ENCODE peak calls at places on chromosomes 3 and 15, in five cellular contexts. S, B, R, K and N are unnamed samples.

GRCh38 chr3:161551697-161552096 is 55.1 kb downstream of the OTOL1 start:
- DNase-seq in K (no peak), R (no peak), S (no peak), B (no peak), N (no peak)

GRCh38 chr3:194130807-194131589 is 5.0 kb upstream of the HES1 start:
- DNase-seq in R (peak), K (peak), S (no peak), B (no peak), N (no peak)

GRCh38 chr3:34504755-34505154 is 706.3 kb downstream of the PDCD6IP start:
- DNase-seq in K (no peak), R (no peak), B (no peak), S (no peak), N (no peak)

GRCh38 chr3:106345353-106346027 is 476.7 kb upstream of the CBLB start:
- DNase-seq in R (no peak), S (no peak), B (no peak), K (no peak), N (no peak)

GRCh38 chr15:99706557-99707303 is 26.5 kb downstream of the LYSMD4 start:
- DNase-seq in S (no peak), K (no peak), R (no peak), B (no peak), N (no peak)

GRCh38 chr3:5499404-5499803 is 311.9 kb downstream of the EDEM1 start:
- DNase-seq in B (no peak), R (no peak), S (no peak), K (no peak), N (no peak)

GRCh38 chr3:111252795-111253194 is 181.2 kb downstream of the NECTIN3 start:
- DNase-seq in R (no peak), K (no peak), S (no peak), B (no peak), N (no peak)

GRCh38 chr15:70127288-70127746 is 29.6 kb upstream of the TLE3 start:
- DNase-seq in B (no peak), R (peak), S (no peak), K (no peak), N (no peak)

GRCh38 chr3:32423534-32423933 is 31.9 kb downstream of the CMTM7 start:
- DNase-seq in R (no peak), K (no peak), B (no peak), S (no peak), N (no peak)

GRCh38 chr3:1191061-1191460 is 98.2 kb downstream of the CNTN6 start:
- DNase-seq in K (no peak), R (no peak), S (no peak), B (no peak), N (no peak)

GRCh38 chr3:136819784-136820640 is 1.1 kb downstream of the SLC35G2 start:
- DNase-seq in S (no peak), B (no peak), K (peak), R (peak), N (no peak)